ENCODE peak calls at places on chromosome 10, in six cellular contexts. F is IMR-90, A is H9, E is neuronal stem cell, Q is mesendoderm, P is H1. C is an unnamed sample.

GRCh38 chr10:44390585-44391072 is 5.7 kb upstream of the CXCL12 start:
- DNase-seq in A (no peak), P (no peak), E (no peak), Q (no peak), F (no peak), C (no peak)

GRCh38 chr10:122276611-122277205 is 5.6 kb downstream of the BTBD16 start:
- DNase-seq in Q (peak), E (no peak), F (peak), P (no peak), A (peak), C (peak)

GRCh38 chr10:78301891-78302738 is 268.5 kb downstream of the RPS24 start:
- DNase-seq in Q (peak), A (peak), F (peak), E (no peak), P (peak), C (no peak)

GRCh38 chr10:79608505-79609375 is 2.0 kb upstream of the SFTPA1 start:
- DNase-seq in Q (peak), P (peak), F (peak), E (peak), A (peak), C (no peak)

GRCh38 chr10:132630666-132631347 is 93.2 kb downstream of the INPP5A start:
- DNase-seq in E (no peak), Q (no peak), A (no peak), P (no peak), F (no peak), C (no peak)

GRCh38 chr10:110074298-110074697 is 66.5 kb downstream of the ADD3 start:
- DNase-seq in A (no peak), E (no peak), Q (no peak), P (no peak), F (no peak), C (no peak)

GRCh38 chr10:44195120-44196007 is 189.5 kb downstream of the CXCL12 start:
- DNase-seq in F (peak), P (no peak), Q (no peak), E (no peak), A (no peak), C (no peak)

GRCh38 chr10:72515455-72515854 is 110.4 kb downstream of the MICU1 start:
- DNase-seq in A (no peak), F (no peak), P (no peak), Q (no peak), E (no peak), C (no peak)

GRCh38 chr10:110613341-110613995 is 30.7 kb upstream of the RBM20 start:
- DNase-seq in Q (peak), P (no peak), F (no peak), E (no peak), A (no peak), C (no peak)

GRCh38 chr10:124654686-124655085 is 89.5 kb downstream of the FAM53B start:
- DNase-seq in F (no peak), A (no peak), E (no peak), Q (no peak), P (no peak), C (no peak)

GRCh38 chr10:22461891-22462290 is 116.6 kb downstream of the SPAG6 start:
- DNase-seq in E (no peak), P (no peak), Q (no peak), A (no peak), F (no peak), C (no peak)

GRCh38 chr10:116888380-116889055 is 39.2 kb downstream of the ENO4 start:
- DNase-seq in A (peak), Q (peak), E (no peak), P (no peak), F (peak), C (peak)

GRCh38 chr10:132557696-132558515 is 20.3 kb downstream of the INPP5A start:
- DNase-seq in F (no peak), Q (no peak), E (no peak), A (no peak), P (no peak), C (no peak)

GRCh38 chr10:124592736-124593430 is 131.3 kb downstream of the LHPP start:
- DNase-seq in F (no peak), A (no peak), P (no peak), Q (no peak), E (no peak), C (no peak)

GRCh38 chr10:6163364-6164270 is 39.1 kb upstream of the PFKFB3 start:
- DNase-seq in Q (peak), A (peak), F (peak), E (peak), P (peak), C (peak)

GRCh38 chr10:103120546-103120945 is 72.5 kb downstream of the NT5C2 start:
- DNase-seq in E (no peak), P (no peak), A (no peak), Q (no peak), F (no peak), C (no peak)

GRCh38 chr10:62024026-62024701 is 122.7 kb downstream of the ARID5B start:
- DNase-seq in F (no peak), A (no peak), E (no peak), Q (peak), P (no peak), C (no peak)

DNA sequence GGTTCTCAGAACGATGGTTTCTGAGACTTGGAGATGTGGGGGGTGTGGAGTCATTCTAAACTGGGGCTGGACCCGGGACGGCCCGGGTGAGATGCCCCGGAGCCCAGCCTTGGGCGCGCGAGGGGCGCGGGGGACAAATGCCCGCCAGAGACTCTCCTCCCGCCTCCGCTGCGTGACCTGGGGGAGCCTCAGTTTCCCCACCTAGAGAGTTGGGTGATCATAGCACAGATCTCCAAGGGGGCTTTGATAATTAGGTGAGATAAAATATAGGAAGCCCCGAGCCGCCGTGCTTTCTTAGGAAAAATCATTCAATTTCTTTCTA is 658 bp upstream of the FZD8 start:
- DNase-seq in F (no peak), A (no peak), E (no peak), P (no peak), Q (no peak), C (no peak)
- H4K8ac ChIP-seq in F (no peak), A (no peak), E (no peak), P (peak), Q (no peak), C (no peak)

DNA sequence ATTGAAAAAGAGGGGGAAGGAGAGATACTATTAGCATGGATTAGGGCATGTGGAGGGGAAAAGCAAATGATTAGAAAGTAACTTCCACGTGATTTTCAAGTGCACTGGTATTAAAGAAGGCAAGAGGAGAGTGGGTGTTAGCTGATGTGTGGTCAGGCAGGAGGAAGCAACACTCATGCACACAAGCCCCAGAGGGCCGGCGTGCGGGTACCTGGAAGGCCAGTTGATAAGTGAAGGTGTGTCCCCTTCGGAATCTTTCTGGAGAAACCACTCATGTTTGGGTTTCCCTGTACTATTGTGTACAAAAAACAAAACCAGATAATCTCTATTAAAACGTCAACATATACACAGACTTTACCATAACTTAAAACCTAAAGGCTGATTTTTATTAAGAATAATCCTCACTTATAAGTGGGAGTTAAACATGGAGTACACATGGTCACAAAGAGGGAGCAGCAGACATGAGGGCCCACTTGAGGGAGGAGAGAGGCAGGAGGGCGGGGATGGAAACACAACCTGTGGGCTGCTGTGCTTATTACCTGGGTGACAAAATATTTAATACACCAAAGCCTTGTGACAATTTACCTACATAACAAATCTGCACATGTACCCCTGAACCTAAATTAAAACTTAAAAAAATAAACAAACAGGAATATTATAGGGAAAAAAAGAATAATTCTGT is 98.9 kb downstream of the SVIL start:
- DNase-seq in P (no peak), E (no peak), A (no peak), F (no peak), Q (no peak), C (peak)
- H3K4ac ChIP-seq in P (no peak), E (no peak), A (no peak), F (peak), Q (no peak), C (no peak)

DNA sequence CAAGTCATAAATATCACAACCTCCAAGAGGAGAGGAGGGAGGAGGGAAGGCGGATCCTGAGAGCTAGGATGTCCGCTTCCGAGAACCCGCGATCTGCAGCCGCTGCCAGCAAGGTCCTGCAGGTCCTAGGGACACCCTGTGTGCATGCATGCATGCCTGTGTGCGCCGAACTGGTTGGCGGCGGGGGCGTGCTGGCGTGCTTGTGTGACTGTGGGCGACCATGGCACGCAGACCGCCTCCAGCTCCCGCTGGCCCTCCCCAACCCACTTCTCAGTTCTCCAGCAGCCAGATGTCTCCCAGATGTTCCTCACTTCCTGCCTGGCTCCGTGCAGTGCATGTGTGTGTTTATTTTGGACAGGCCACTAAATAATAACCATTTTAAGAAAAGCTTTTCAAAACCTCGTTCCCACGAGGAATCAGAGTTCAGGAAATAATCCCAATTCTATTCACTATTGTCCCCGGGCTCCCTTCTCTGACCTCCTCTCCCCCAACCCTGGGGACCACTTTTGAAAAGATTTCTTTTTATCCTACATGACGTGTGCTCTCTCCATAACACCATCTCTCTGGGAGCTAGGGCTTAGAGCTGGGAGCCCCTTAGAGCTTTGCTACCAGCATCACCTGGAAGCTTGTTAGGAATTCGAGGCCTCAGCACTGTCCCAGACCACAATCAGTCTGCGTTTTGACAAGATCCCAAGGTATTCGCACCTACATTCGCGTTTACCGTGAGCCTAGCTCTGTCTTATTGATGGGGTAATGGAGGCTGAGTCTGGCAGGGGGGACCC is 32.5 kb downstream of the UNC5B start:
- DNase-seq in A (no peak), P (no peak), Q (no peak), F (peak), E (no peak), C (peak)
- H4K8ac ChIP-seq in A (no peak), P (no peak), Q (no peak), F (peak), E (no peak), C (peak)

DNA sequence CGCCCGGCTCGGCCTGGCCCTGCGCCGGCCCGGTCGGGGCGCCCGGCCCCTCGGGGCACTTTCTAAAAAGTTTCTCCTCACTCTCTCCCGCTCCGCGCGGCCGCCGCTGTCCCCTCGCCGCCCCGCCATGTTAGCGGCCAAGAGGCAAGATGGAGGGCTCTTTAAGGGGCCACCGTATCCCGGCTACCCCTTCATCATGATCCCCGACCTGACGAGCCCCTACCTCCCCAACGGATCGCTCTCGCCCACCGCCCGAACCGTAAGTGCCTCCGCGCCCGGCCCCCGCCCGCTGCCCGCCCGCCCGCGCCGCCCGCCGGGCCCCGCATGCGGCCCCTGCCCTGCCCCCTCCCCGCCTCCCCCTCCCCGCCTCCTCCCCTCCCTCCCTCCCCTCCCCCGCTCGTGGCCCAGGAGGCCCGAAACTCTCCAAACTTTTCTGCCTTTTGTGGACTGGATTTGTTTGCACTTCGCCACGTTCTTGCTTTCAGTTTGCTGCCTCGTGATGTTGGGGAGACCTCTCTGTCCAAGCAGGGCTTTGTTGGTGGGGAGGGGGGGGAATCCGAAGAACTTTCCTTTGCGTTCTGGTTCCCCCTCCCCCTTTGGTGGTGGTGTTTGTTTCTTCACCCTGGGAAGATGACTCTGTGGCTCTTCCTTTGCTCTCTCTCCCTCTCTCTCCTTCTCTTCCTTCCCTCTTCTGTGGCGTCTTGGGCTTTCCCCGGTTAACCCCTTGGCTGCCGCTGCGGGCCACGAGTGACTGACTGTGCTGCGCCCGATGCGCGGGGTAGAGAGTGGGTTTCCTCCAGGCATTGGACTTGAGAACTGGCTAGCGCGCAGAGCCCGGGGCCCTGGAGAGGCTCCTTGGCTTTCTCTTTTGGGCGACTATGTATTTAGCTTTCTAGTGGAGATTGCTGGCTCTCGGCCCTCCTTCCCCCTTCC is 1.6 kb downstream of the TCF7L2 start:
- DNase-seq in Q (peak), E (peak), F (peak), A (peak), P (peak), C (peak)
- H3K4ac ChIP-seq in Q (peak), E (peak), F (peak), A (no peak), P (peak), C (peak)

GRCh38 chr10:97215619-97216018 is 29.9 kb upstream of the SLIT1 start:
- DNase-seq in E (no peak), Q (no peak), A (no peak), P (no peak), F (no peak), C (no peak)
- H4K8ac ChIP-seq in E (no peak), Q (no peak), A (no peak), P (no peak), F (no peak), C (no peak)

DNA sequence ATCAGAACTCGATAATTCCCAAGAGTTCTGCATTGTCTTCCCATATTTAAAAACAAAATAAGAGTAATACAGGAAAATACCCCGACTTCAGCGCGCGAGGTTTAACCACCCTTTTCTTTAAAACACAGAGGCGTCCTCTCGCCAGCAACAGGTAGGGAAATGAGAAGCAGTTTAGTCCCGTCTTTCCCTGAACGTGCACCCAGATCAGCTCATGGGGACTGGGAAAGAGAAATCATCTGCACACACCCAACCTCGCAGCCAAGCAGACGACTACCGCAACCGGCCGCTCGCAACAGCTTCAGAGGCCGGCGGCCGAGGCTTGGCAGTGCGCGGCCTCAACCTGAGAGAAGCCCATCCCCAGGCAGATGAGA is 694 bp downstream of the HERC4 start:
- DNase-seq in E (no peak), Q (no peak), F (no peak), A (no peak), P (no peak), C (no peak)
- H3K4ac ChIP-seq in E (no peak), Q (peak), F (peak), A (no peak), P (no peak), C (peak)

DNA sequence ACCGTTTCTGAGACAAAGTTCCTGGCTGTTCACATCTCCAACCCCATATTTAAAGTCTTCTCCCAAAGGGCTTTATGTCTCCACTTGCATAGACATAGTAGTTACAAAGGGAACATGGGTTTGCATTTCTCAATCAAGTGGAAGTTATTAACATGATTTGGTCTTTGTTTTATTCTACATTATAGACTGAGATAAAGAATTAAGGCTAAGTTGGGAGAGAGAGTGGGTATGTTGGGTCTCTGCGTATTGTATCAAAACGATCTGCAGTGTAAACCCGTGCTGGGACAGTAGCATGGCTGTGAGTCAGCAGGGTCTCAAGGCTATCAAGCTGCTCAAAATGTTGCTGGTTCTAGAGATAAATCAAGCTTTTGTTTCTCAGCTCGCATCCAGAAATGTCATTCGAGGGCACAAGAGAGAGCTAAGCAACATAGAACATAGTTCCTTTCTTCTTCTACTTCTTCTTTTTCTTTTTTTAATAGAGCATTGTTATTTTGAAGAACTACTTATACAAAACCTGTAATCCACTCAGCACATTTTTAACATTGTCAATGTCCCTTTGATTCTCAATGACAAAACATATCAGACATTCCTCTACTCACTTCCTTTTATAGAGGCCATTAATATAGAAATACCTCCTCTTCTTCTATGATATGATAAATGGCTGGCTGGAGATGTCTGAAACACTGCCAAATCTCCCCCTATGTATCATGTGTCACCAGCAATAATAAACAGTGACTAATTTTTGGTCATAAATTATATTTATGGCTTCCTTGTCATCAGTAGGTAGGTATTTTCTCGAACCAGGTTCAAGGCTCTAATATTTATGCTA is 34.5 kb upstream of the RHOBTB1 start:
- DNase-seq in E (no peak), A (no peak), P (no peak), Q (no peak), F (peak), C (no peak)
- H4K8ac ChIP-seq in E (no peak), A (no peak), P (no peak), Q (no peak), F (no peak), C (no peak)

DNA sequence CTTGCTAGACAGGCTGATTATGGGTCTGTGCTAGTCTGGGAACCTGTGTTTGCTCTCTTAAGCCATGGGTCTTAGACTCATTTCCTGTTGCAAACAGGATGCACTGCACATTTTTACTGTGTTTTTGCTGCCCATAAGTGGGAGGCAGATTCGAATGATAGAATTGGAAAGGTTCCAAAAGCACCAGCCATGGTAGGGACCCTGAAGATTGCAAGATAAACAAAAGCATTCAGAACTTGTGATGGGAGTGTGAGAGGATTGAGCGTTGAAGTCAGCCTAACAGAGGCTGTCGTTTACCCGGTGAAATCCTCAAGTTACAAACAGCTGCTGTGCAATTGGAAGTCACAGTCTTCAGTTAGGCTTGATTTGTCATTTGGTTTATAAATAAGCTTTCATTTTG is 192.6 kb upstream of the MKI67 start:
- DNase-seq in P (no peak), A (no peak), Q (no peak), F (no peak), E (no peak), C (no peak)
- H3K4ac ChIP-seq in P (no peak), A (no peak), Q (no peak), F (no peak), E (no peak), C (no peak)